ENCODE peak calls at places on chromosome 15, in five cellular contexts. V is ureter, R is EL, M is NCI-H774, U is cardiac muscle cell. P is an unnamed sample.

GRCh38 chr15:66945842-66946241 is 119.6 kb upstream of the SMAD3 start:
- DNase-seq in V (no peak), M (no peak), U (no peak), R (no peak), P (no peak)

GRCh38 chr15:35271371-35272043 is 186.4 kb upstream of the NANOGP8 start:
- DNase-seq in V (no peak), R (peak), U (no peak), M (no peak), P (no peak)

GRCh38 chr15:96270581-96271172 is 59.8 kb upstream of the NR2F2 start:
- DNase-seq in U (no peak), R (peak), V (no peak), M (no peak), P (no peak)

GRCh38 chr15:49628379-49628778 is 7.5 kb downstream of the DTWD1 start:
- DNase-seq in V (no peak), R (no peak), U (no peak), M (no peak), P (no peak)

GRCh38 chr15:33032053-33032452 is 162.5 kb downstream of the FMN1 start:
- DNase-seq in U (no peak), V (no peak), M (no peak), R (peak), P (no peak)

GRCh38 chr15:66253643-66254363 is at the start of gene MEGF11:
- DNase-seq in R (peak), V (no peak), M (peak), U (peak), P (peak)

GRCh38 chr15:100866386-100867330 is 13.0 kb upstream of the ALDH1A3 start:
- DNase-seq in R (no peak), M (no peak), V (no peak), U (no peak), P (no peak)

GRCh38 chr15:85963262-85963760 is 116.4 kb upstream of the AGBL1 start:
- DNase-seq in V (no peak), R (no peak), M (no peak), U (no peak), P (no peak)

GRCh38 chr15:48507416-48508065 is 138.0 kb downstream of the FBN1 start:
- DNase-seq in R (peak), V (no peak), U (peak), M (no peak), P (peak)

GRCh38 chr15:45399381-45400212 is 21.3 kb upstream of the GATM start:
- DNase-seq in U (peak), M (peak), R (peak), V (no peak), P (peak)